ENCODE peak calls at places on chromosome 19, in four cellular contexts. J, S, V and W are unnamed samples.

GRCh38 chr19:49502866-49503581 is 6.8 kb downstream of the RPS11 start:
- DNase-seq in S (peak; percentile 24), J (peak; percentile 32), V (peak; percentile 64), W (peak; percentile 54)

GRCh38 chr19:30154410-30154809 is 212.4 kb downstream of the URI1 start:
- DNase-seq in V (no peak), S (no peak), J (no peak), W (no peak)

GRCh38 chr19:8148410-8149231 is 771 bp downstream of the FBN3 start:
- DNase-seq in V (peak; percentile 62), S (peak; percentile 64), J (no peak), W (peak; percentile 24)

GRCh38 chr19:45785781-45786532 is 3.7 kb upstream of the DMPK start:
- DNase-seq in S (no peak), V (no peak), J (no peak), W (no peak)

GRCh38 chr19:13865578-13866462 is 11.1 kb upstream of the NANOS3 start:
- DNase-seq in V (peak; percentile 81), S (peak; percentile 38), J (no peak), W (no peak)

GRCh38 chr19:58213075-58213369 is 15.7 kb upstream of the ZNF544 start:
- DNase-seq in V (no peak), S (no peak), J (no peak), W (no peak)

GRCh38 chr19:47280183-47280797 is 5.6 kb downstream of the INAFM1 start:
- DNase-seq in J (no peak), S (peak; percentile 62), V (peak; percentile 51), W (no peak)

GRCh38 chr19:13212759-13213330 is 62.6 kb downstream of the IER2 start:
- DNase-seq in S (peak; percentile 83), J (no peak), V (peak; percentile 72), W (peak; percentile 56)

GRCh38 chr19:55440411-55441105 is 2.5 kb downstream of the SHISA7 start:
- DNase-seq in J (no peak), V (peak; percentile 94), S (peak; percentile 94), W (no peak)

GRCh38 chr19:50796128-50796633 is 6.0 kb downstream of the ACP4 start:
- DNase-seq in S (peak; percentile 41), J (no peak), V (peak; percentile 36), W (no peak)

GRCh38 chr19:13841339-13842293 is 35.3 kb upstream of the NANOS3 start:
- DNase-seq in V (peak; percentile 50), S (no peak), J (no peak), W (no peak)

GRCh38 chr19:29188704-29189375 is 24.1 kb downstream of the UQCRFS1 start:
- DNase-seq in J (no peak), V (no peak), S (no peak), W (no peak)

GRCh38 chr19:35913589-35913988 is 5.5 kb upstream of the TYROBP start:
- DNase-seq in V (no peak), J (no peak), S (no peak), W (no peak)

GRCh38 chr19:50909240-50910070 is 1.7 kb downstream of the KLK4 start:
- DNase-seq in V (peak; percentile 83), J (peak; percentile 31), S (peak; percentile 99), W (peak; percentile 85)

GRCh38 chr19:8664671-8665057 is 33.9 kb downstream of the ACTL9 start:
- DNase-seq in S (no peak), J (no peak), V (no peak), W (no peak)

GRCh38 chr19:39765091-39766076 is 13.3 kb upstream of the LEUTX start:
- DNase-seq in J (no peak), V (peak; percentile 29), S (peak; percentile 54), W (peak; percentile 36)

GRCh38 chr19:8413593-8413923 is 453 bp downstream of the MARCHF2 start:
- DNase-seq in J (no peak), S (no peak), V (no peak), W (no peak)

GRCh38 chr19:48319647-48320537 is 5.5 kb upstream of the EMP3 start:
- DNase-seq in J (peak; percentile 79), S (peak; percentile 73), V (peak; percentile 67), W (peak; percentile 66)

GRCh38 chr19:49874503-49875157 is 2.5 kb downstream of the AKT1S1 start:
- DNase-seq in S (no peak), V (no peak), J (no peak), W (no peak)

GRCh38 chr19:47848871-47849473 is 10.1 kb upstream of the TPRX2 start:
- DNase-seq in J (no peak), V (peak; percentile 33), S (peak; percentile 66), W (peak; percentile 57)

DNA sequence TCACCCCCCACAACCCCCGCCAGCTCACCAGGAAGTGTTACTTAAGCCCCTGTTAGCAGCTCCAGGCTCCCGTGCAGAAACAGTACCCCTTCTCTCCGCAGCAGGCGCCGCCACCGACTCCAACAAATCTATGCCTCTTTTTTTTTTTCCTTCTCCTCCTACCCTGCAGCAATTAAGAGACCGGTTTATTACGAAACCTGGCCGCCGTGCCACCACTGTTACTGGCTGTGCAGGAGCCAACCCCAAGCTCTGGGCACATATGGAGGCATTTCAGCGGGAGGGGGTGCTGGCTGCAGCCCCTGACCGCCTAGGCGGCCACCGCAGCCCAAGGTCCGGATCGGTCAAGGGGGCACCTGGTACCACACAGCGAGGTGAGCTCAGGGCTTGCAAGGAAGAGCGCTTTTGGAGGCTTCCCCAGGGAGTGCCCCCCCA is 2.4 kb downstream of the GADD45B start:
- DNase-seq in J (peak; percentile 65), V (peak; percentile 63), S (no peak), W (no peak)
- H3K27ac ChIP-seq in J (peak overlapping the region; percentile 95), V (peak overlapping the region; percentile 88), S (no peak overlapping the region), W (no peak overlapping the region)

GRCh38 chr19:21022996-21023395 is 2.5 kb downstream of the ZNF430 start:
- DNase-seq in J (no peak), V (no peak), S (no peak), W (peak; percentile 68)

GRCh38 chr19:21023901-21024300 is 3.4 kb downstream of the ZNF430 start:
- DNase-seq in J (no peak), V (no peak), S (no peak), W (no peak)

DNA sequence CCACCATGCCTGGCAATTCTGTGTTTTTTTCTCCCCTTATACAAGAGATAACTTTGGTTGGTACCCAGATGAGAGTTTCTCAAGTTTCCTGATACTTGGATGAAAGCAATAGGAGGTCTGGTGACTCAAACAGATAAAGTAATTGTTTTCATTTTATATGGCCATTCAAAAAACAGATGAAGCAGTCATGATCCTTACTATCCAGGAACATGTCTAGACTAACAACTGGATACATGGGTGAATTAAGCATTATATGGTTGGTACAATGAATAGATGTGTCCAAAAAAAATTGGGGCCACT is 8.5 kb downstream of the ZNF430 start:
- DNase-seq in V (no peak), J (no peak), S (no peak), W (no peak)
- H3K27ac ChIP-seq in V (no peak overlapping the region), J (no peak overlapping the region), S (no peak overlapping the region), W (no peak overlapping the region)

GRCh38 chr19:645912-646797 is 6.5 kb downstream of the FGF22 start:
- DNase-seq in S (no peak), J (no peak), V (no peak), W (no peak)
- H3K27ac ChIP-seq in S (no peak overlapping the region), J (no peak overlapping the region), V (no peak overlapping the region), W (no peak overlapping the region)

GRCh38 chr19:40806385-40807146 is 7.6 kb downstream of the EGLN2 start:
- DNase-seq in J (peak; percentile 71), V (peak; percentile 97), S (peak; percentile 76), W (peak; percentile 57)
- H3K27ac ChIP-seq in J (peak overlapping the region; percentile 97), V (peak overlapping the region; percentile 78), S (no peak overlapping the region), W (no peak overlapping the region)

DNA sequence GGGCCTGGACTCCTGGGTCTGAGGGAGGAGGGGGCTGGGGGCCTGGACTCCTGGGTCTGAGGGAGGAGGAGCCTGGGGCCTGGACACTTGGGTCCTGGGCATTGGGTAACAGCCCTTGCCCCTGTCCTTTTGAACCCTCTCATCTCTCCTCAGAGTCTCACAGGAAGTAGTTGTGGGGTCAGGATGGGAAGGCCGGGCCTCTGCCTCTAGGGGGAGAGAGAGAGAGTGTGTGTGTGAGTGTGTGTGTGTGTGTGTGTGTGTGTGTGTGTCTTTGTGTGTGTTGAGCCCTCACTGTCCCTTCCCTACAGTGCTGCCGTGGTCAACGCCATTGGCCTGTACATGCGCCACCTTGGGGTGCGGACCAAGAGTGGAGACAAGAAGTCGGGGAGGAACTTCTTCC is 10.9 kb downstream of the ARHGEF1 start:
- DNase-seq in V (no peak), S (no peak), J (no peak), W (no peak)
- H3K27ac ChIP-seq in V (no peak overlapping the region), S (no peak overlapping the region), J (no peak overlapping the region), W (no peak overlapping the region)

GRCh38 chr19:6838062-6838655 is 49.2 kb upstream of the ADGRE1 start:
- DNase-seq in S (no peak), V (no peak), J (no peak), W (no peak)

GRCh38 chr19:6837525-6837924 is 49.9 kb upstream of the ADGRE1 start:
- DNase-seq in S (no peak), J (no peak), V (no peak), W (no peak)

GRCh38 chr19:6848986-6849385 is 38.4 kb upstream of the ADGRE1 start:
- DNase-seq in S (no peak), V (no peak), J (no peak), W (no peak)

GRCh38 chr19:6847828-6848200 is 39.6 kb upstream of the ADGRE1 start:
- DNase-seq in J (no peak), V (no peak), S (no peak), W (no peak)

DNA sequence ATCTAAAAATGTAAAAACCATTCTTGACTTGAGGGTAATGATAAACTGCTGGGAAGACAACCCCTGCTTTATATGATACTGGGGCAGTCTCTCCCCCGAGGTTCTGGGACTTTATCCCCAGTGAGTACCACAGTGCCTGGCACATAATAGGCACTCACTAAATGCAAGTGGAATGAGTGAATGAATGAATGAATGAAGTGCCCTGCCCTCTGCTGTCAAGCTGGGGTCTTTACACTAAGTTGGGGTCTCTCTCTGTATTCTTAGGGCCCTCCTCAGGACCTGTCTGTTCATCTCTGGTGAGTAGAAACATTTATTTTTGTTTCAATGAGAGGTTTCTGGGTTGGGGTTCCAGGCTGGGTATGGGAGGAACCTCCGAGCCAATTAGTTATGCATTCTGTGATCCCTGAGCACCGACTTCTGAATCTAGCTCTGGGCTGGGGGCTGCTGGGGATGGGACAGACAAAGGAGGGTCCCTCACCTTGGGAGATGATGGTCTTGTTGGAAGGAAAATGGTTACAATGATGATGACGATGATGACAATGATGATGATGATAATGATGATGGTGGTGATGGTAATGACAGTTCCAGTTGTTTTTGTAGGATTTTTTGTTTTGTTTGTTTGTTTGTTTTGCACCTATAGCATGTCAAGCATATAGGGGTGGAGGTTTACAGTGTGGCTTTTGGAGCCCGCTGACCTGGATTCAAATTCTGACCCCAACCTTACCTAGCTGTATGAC is 44.3 kb upstream of the ADGRE1 start:
- DNase-seq in V (no peak), J (no peak), S (no peak), W (no peak)
- H3K27ac ChIP-seq in V (no peak overlapping the region), J (no peak overlapping the region), S (no peak overlapping the region), W (no peak overlapping the region)

GRCh38 chr19:10952809-10953208 is 8.0 kb upstream of the SMARCA4 start:
- DNase-seq in V (no peak), S (no peak), J (no peak), W (peak; percentile 26)
- H3K27ac ChIP-seq in V (no peak overlapping the region), S (no peak overlapping the region), J (no peak overlapping the region), W (no peak overlapping the region)